ENCODE peak calls at places on chromosome 10, in four cellular contexts. O is activated CD4-positive, alpha-beta T cell treated with anti-CD3 and anti-CD28 coated beads, Interleukin-2, amount 50 U/mL, for 48 hours; B is CD8-positive, alpha-beta T cell; C is germinal center. D is an unnamed sample.
A peak's percentile ranks its signal among the peaks of the same experiment; 100 is the strongest.

GRCh38 chr10:34407227-34407626 is 407.9 kb downstream of the PARD3 start:
- DNase-seq in O (no peak), B (no peak), C (no peak), D (no peak)

GRCh38 chr10:3047622-3047995 is 19.7 kb upstream of the PFKP start:
- DNase-seq in O (no peak), B (no peak), C (no peak), D (no peak)

GRCh38 chr10:36583690-36584089 is 541.7 kb upstream of the ANKRD30A start:
- DNase-seq in O (no peak), B (no peak), C (no peak), D (no peak)

GRCh38 chr10:88289342-88289741 is 293.8 kb downstream of the RNLS start:
- DNase-seq in O (no peak), B (no peak), C (no peak), D (no peak)

GRCh38 chr10:14837003-14837755 is 658 bp downstream of the CDNF start:
- DNase-seq in O (no peak), B (no peak), C (no peak), D (no peak)

GRCh38 chr10:63396123-63396719 is 69.6 kb downstream of the JMJD1C start:
- DNase-seq in O (no peak), B (no peak), C (no peak), D (no peak)

GRCh38 chr10:98258683-98259454 is 9.1 kb downstream of the LOXL4 start:
- DNase-seq in O (no peak), B (no peak), C (no peak), D (no peak)

GRCh38 chr10:31099664-31100063 is 68.0 kb upstream of the ZNF438 start:
- DNase-seq in O (peak; percentile 68), B (no peak), C (no peak), D (no peak)

GRCh38 chr10:18793951-18794350 is 134.7 kb downstream of the ARL5B start:
- DNase-seq in O (no peak), B (no peak), C (no peak), D (peak; percentile 21)

GRCh38 chr10:30284860-30285594 is 64.1 kb downstream of the MTPAP start:
- DNase-seq in O (no peak), B (no peak), C (peak; percentile 8), D (peak; percentile 9)

GRCh38 chr10:33193867-33194521 is 140.5 kb downstream of the NRP1 start:
- DNase-seq in O (no peak), B (no peak), C (no peak), D (no peak)

GRCh38 chr10:48463318-48464003 is 141.4 kb downstream of the ARHGAP22 start:
- DNase-seq in O (no peak), B (peak; percentile 13), C (no peak), D (no peak)

GRCh38 chr10:119872860-119873671 is 423 bp upstream of the MCMBP start:
- DNase-seq in O (peak; percentile 85), B (peak; percentile 93), C (peak; percentile 82), D (peak; percentile 88)

GRCh38 chr10:19930936-19931859 is 115.0 kb downstream of the PLXDC2 start:
- DNase-seq in O (no peak), B (no peak), C (no peak), D (peak; percentile 66)

GRCh38 chr10:71776528-71776927 is 3.2 kb upstream of the VSIR start:
- DNase-seq in O (no peak), B (no peak), C (no peak), D (no peak)

GRCh38 chr10:102642553-102643345 is 1.5 kb upstream of the TRIM8 start:
- DNase-seq in O (peak; percentile 52), B (peak; percentile 62), C (peak; percentile 47), D (peak; percentile 63)

GRCh38 chr10:121595321-121595805 is 2.9 kb downstream of the FGFR2 start:
- DNase-seq in O (no peak), B (no peak), C (no peak), D (no peak)

GRCh38 chr10:90912176-90912575 is 8.7 kb downstream of the ANKRD1 start:
- DNase-seq in O (no peak), B (no peak), C (no peak), D (no peak)

GRCh38 chr10:117004627-117005453 is at the start of gene SHTN1:
- DNase-seq in O (peak; percentile 39), B (no peak), C (peak; percentile 20), D (no peak)

GRCh38 chr10:118568327-118568848 is 27.1 kb downstream of the PRLHR start:
- DNase-seq in O (peak; percentile 44), B (peak; percentile 71), C (peak; percentile 47), D (peak; percentile 86)

GRCh38 chr10:99976886-99977391 is 32.8 kb downstream of the DNMBP start:
- DNase-seq in O (no peak), B (no peak), C (no peak), D (peak; percentile 73)

GRCh38 chr10:93315261-93315660 is 166.9 kb downstream of the MYOF start:
- DNase-seq in O (no peak), B (no peak), C (no peak), D (no peak)

GRCh38 chr10:133401500-133401899 is 7.5 kb downstream of the MTG1 start:
- DNase-seq in O (no peak), B (no peak), C (no peak), D (no peak)

GRCh38 chr10:90407116-90407515 is 450.7 kb downstream of the HTR7 start:
- DNase-seq in O (no peak), B (no peak), C (no peak), D (no peak)

GRCh38 chr10:44934416-44935200 is 23.5 kb downstream of the TMEM72 start:
- DNase-seq in O (no peak), B (peak; percentile 44), C (no peak), D (no peak)

GRCh38 chr10:20898851-20899250 is 1.7 kb upstream of the NEBL start:
- DNase-seq in O (no peak), B (no peak), C (no peak), D (no peak)

GRCh38 chr10:78630944-78631838 is 437.6 kb upstream of the ZMIZ1 start:
- DNase-seq in O (peak; percentile 18), B (no peak), C (no peak), D (no peak)

GRCh38 chr10:124824507-124824906 is 22.9 kb downstream of the ABRAXAS2 start:
- DNase-seq in O (no peak), B (no peak), C (no peak), D (no peak)

GRCh38 chr10:7121154-7121797 is 289.6 kb downstream of the SFMBT2 start:
- DNase-seq in O (peak; percentile 79), B (peak; percentile 81), C (peak; percentile 79), D (peak; percentile 82)

GRCh38 chr10:29512460-29512974 is 122.3 kb downstream of the SVIL start:
- DNase-seq in O (no peak), B (no peak), C (no peak), D (no peak)